ENCODE peak calls at places on chromosome 7, in nine cellular contexts. P, D, F, X, Y, K, I, V and H are unnamed samples.

GRCh38 chr7:157411580-157411979 is 74.8 kb downstream of the DNAJB6 start:
- DNase-seq in P (no peak), D (peak; percentile 31), F (no peak), X (peak; percentile 34), Y (no peak), K (no peak), I (peak; percentile 37), V (no peak), H (no peak)

GRCh38 chr7:157690833-157691382 is 354.1 kb downstream of the DNAJB6 start:
- DNase-seq in P (no peak), D (no peak), F (peak; percentile 19), X (no peak), Y (peak; percentile 92), K (peak; percentile 94), I (no peak), V (no peak), H (no peak)

GRCh38 chr7:148722340-148723165 is 23.9 kb downstream of the CUL1 start:
- DNase-seq in P (no peak), D (no peak), F (no peak), X (no peak), Y (no peak), K (peak; percentile 23), I (no peak), V (no peak), H (no peak)

GRCh38 chr7:18087031-18087686 is 59.5 kb upstream of the PRPS1L1 start:
- DNase-seq in P (no peak), D (no peak), F (no peak), X (no peak), Y (peak; percentile 33), K (peak; percentile 15), I (no peak), V (no peak), H (no peak)

GRCh38 chr7:41156268-41156667 is 546.6 kb downstream of the INHBA start:
- DNase-seq in P (no peak), D (no peak), F (peak; percentile 52), X (no peak), Y (no peak), K (peak; percentile 68), I (no peak), V (no peak), H (no peak)

GRCh38 chr7:108660465-108660864 is 90.8 kb downstream of the DNAJB9 start:
- DNase-seq in P (no peak), D (no peak), F (peak; percentile 18), X (no peak), Y (peak; percentile 12), K (no peak), I (no peak), V (no peak), H (no peak)

GRCh38 chr7:139667377-139667776 is 110.4 kb downstream of the HIPK2 start:
- DNase-seq in P (no peak), D (no peak), F (no peak), X (no peak), Y (no peak), K (no peak), I (no peak), V (no peak), H (no peak)

GRCh38 chr7:45044333-45044732 is 44.3 kb downstream of the CCM2 start:
- DNase-seq in P (no peak), D (no peak), F (no peak), X (no peak), Y (no peak), K (no peak), I (no peak), V (no peak), H (no peak)

GRCh38 chr7:105246195-105247078 is 142.3 kb downstream of the SRPK2 start:
- DNase-seq in P (no peak), D (no peak), F (no peak), X (no peak), Y (no peak), K (no peak), I (no peak), V (no peak), H (no peak)

GRCh38 chr7:27073066-27073465 is 22.7 kb downstream of the HOXA1 start:
- DNase-seq in P (no peak), D (no peak), F (no peak), X (no peak), Y (no peak), K (no peak), I (no peak), V (no peak), H (no peak)

GRCh38 chr7:42237891-42238531 is 1.0 kb upstream of the GLI3 start:
- DNase-seq in P (no peak), D (peak; percentile 47), F (peak; percentile 71), X (no peak), Y (peak; percentile 76), K (peak; percentile 54), I (no peak), V (no peak), H (no peak)

GRCh38 chr7:33062023-33062781 is at the start of gene NT5C3A:
- DNase-seq in P (peak; percentile 32), D (peak; percentile 70), F (peak; percentile 38), X (no peak), Y (peak; percentile 50), K (no peak), I (peak; percentile 18), V (no peak), H (peak; percentile 16)